ENCODE peak calls at places on chromosomes 3 and 15, in seven cellular contexts. T is stimulated activated CD8-positive, alpha-beta memory T cell treated with anti-CD3 and anti-CD28 coated beads, Interleukin-7, amount 100 ng/mL, for 1 hour; P is activated CD4-positive, alpha-beta T cell treated with anti-CD3 and anti-CD28 coated beads, Interleukin-2, amount 10 ng/mL, durations not matched to agents 7 days and 5 days; C is stomach; I is NCI-H2171 treated with DMSO at 0.1 percent for 48 hours; O is left ventricle myocardium inferior; H is Kasumi-1. M is an unnamed sample.

GRCh38 chr3:43406637-43407023 is 120.3 kb downstream of the SNRK start:
- DNase-seq in T (no peak), O (no peak), H (no peak), C (no peak), P (no peak), I (no peak), M (no peak)

GRCh38 chr15:76161153-76162049 is 101.6 kb downstream of the TMEM266 start:
- DNase-seq in T (no peak), P (no peak), H (no peak), O (no peak), C (no peak), I (no peak), M (no peak)

GRCh38 chr3:13594146-13594545 is 45.2 kb downstream of the FBLN2 start:
- DNase-seq in P (no peak), I (no peak), C (no peak), T (no peak), H (no peak), O (no peak), M (no peak)

GRCh38 chr3:73037369-73037699 is 24.1 kb upstream of the EBLN2 start:
- DNase-seq in P (no peak), T (no peak), C (no peak), I (no peak), O (no peak), H (no peak), M (peak)

GRCh38 chr15:29825205-29825604 is 2.9 kb upstream of the TJP1 start:
- DNase-seq in I (no peak), O (no peak), H (peak), C (no peak), T (no peak), P (peak), M (peak)

GRCh38 chr3:117916839-117917238 is 1117.8 kb downstream of the IGSF11 start:
- DNase-seq in O (no peak), I (no peak), T (no peak), H (no peak), P (no peak), C (no peak), M (no peak)

GRCh38 chr3:184748219-184749135 is 36.6 kb upstream of the MAGEF1 start:
- DNase-seq in P (no peak), C (peak), I (peak), T (no peak), O (no peak), H (peak), M (no peak)

GRCh38 chr15:40436116-40436891 is 4.4 kb upstream of the BAHD1 start:
- DNase-seq in H (no peak), I (peak), T (no peak), P (no peak), O (no peak), C (no peak), M (no peak)

GRCh38 chr15:52338891-52339290 is 43.3 kb upstream of the MYO5C start:
- DNase-seq in P (no peak), O (no peak), I (no peak), C (no peak), H (no peak), T (no peak), M (no peak)

GRCh38 chr3:24128195-24129005 is 183.3 kb downstream of the NR1D2 start:
- DNase-seq in P (no peak), I (no peak), H (no peak), T (no peak), O (no peak), C (no peak), M (no peak)

GRCh38 chr3:177981576-177981975 is 554.7 kb upstream of the KCNMB2 start:
- DNase-seq in H (no peak), C (no peak), O (no peak), P (no peak), T (no peak), I (no peak), M (no peak)

GRCh38 chr3:169998668-169999131 is 32.1 kb downstream of the SEC62 start:
- DNase-seq in O (no peak), I (no peak), C (no peak), P (no peak), T (no peak), H (no peak), M (no peak)

GRCh38 chr3:46947981-46948791 is 28.4 kb downstream of the CCDC12 start:
- DNase-seq in I (peak), T (peak), H (peak), P (peak), C (peak), O (peak), M (peak)

GRCh38 chr3:166446986-166447385 is 609.8 kb upstream of the BCHE start:
- DNase-seq in I (no peak), C (no peak), H (no peak), P (no peak), T (no peak), O (no peak), M (no peak)

GRCh38 chr15:71325461-71325860 is 210.2 kb downstream of the THSD4 start:
- DNase-seq in T (no peak), H (no peak), P (no peak), C (no peak), O (no peak), I (no peak), M (peak)

GRCh38 chr15:98876461-98877369 is 130.9 kb downstream of the PGPEP1L start:
- DNase-seq in C (no peak), O (no peak), I (peak), H (no peak), T (no peak), P (no peak), M (no peak)

GRCh38 chr3:37901721-37902120 is 40.0 kb downstream of the CTDSPL start:
- DNase-seq in H (peak), I (no peak), P (no peak), T (no peak), C (no peak), O (no peak), M (no peak)

GRCh38 chr3:155112661-155113389 is 32.7 kb downstream of the MME start:
- DNase-seq in O (no peak), I (no peak), C (no peak), T (no peak), H (no peak), P (no peak), M (no peak)

GRCh38 chr15:40322531-40323238 is 807 bp upstream of the INAFM2 start:
- DNase-seq in C (no peak), I (peak), H (no peak), O (no peak), P (no peak), T (no peak), M (no peak)

GRCh38 chr15:35243758-35244157 is 158.7 kb upstream of the NANOGP8 start:
- DNase-seq in I (no peak), P (no peak), C (no peak), O (no peak), H (no peak), T (no peak), M (no peak)

GRCh38 chr15:47551079-47551478 is 166.2 kb upstream of the SEMA6D start:
- DNase-seq in H (no peak), I (no peak), T (no peak), C (no peak), O (no peak), P (no peak), M (peak)

GRCh38 chr3:187958432-187959003 is 195.4 kb upstream of the LPP start:
- DNase-seq in P (peak), C (peak), T (peak), O (no peak), I (no peak), H (peak), M (no peak)

GRCh38 chr3:193978446-193978845 is 157.5 kb upstream of the HES1 start:
- DNase-seq in O (no peak), P (no peak), C (no peak), I (no peak), H (no peak), T (no peak), M (no peak)

GRCh38 chr3:124784686-124785382 is 54.6 kb downstream of the UMPS start:
- DNase-seq in O (no peak), I (no peak), C (no peak), H (no peak), T (no peak), P (no peak), M (no peak)

GRCh38 chr3:110562621-110563020 is 509.0 kb upstream of the NECTIN3 start:
- DNase-seq in T (no peak), I (no peak), P (no peak), H (no peak), C (no peak), O (no peak), M (no peak)

GRCh38 chr15:28114721-28115622 is 15.9 kb upstream of the OCA2 start:
- DNase-seq in T (no peak), O (no peak), C (no peak), P (no peak), H (no peak), I (no peak), M (no peak)

GRCh38 chr15:69210574-69210973 is 50.1 kb downstream of the GLCE start:
- DNase-seq in O (no peak), C (no peak), I (no peak), P (no peak), T (no peak), H (no peak), M (no peak)

GRCh38 chr15:35496585-35496984 is 49.4 kb downstream of the DPH6 start:
- DNase-seq in T (no peak), I (no peak), C (no peak), H (no peak), O (no peak), P (no peak), M (no peak)

GRCh38 chr3:53518495-53518981 is 24.1 kb downstream of the CACNA1D start:
- DNase-seq in P (no peak), C (no peak), H (no peak), O (no peak), T (no peak), I (no peak), M (no peak)

GRCh38 chr3:158379517-158379916 is 191.5 kb upstream of the MLF1 start:
- DNase-seq in H (no peak), O (no peak), I (no peak), C (no peak), T (no peak), P (no peak), M (no peak)

GRCh38 chr15:27592036-27592725 is 506.9 kb downstream of the OCA2 start:
- DNase-seq in I (no peak), P (no peak), O (no peak), T (no peak), C (no peak), H (no peak), M (no peak)

GRCh38 chr3:140487566-140487965 is 190.3 kb upstream of the TRIM42 start:
- DNase-seq in C (no peak), H (no peak), O (no peak), T (no peak), P (no peak), I (no peak), M (no peak)

GRCh38 chr3:85790445-85791030 is 831.7 kb downstream of the CADM2 start:
- DNase-seq in H (no peak), T (no peak), O (no peak), I (no peak), C (peak), P (no peak), M (peak)

GRCh38 chr3:26307192-26307591 is 315.4 kb upstream of the LRRC3B start:
- DNase-seq in O (no peak), T (no peak), I (no peak), H (no peak), P (no peak), C (no peak), M (no peak)

M was measured in endothelial cell of umbilical vein.